ENCODE peak calls at places on chromosomes 6 and 20, in six cellular contexts. X is A549, S is NB4, V is endothelial cell of umbilical vein, K is K562, N is GM12878. W is an unnamed sample.

GRCh38 chr6:7268362-7269310 is 44.4 kb downstream of the SSR1 start:
- DNase-seq in X (no peak), S (no peak), V (no peak), K (no peak), N (no peak), W (no peak)

GRCh38 chr6:1117530-1118286 is 194.2 kb upstream of the FOXQ1 start:
- DNase-seq in N (no peak), K (no peak), X (no peak), V (no peak), S (no peak), W (peak; percentile 70)

GRCh38 chr6:53112404-53112803 is 36.2 kb downstream of the GCM1 start:
- DNase-seq in V (no peak), S (no peak), N (no peak), X (peak; percentile 5), K (no peak), W (peak; percentile 85)

GRCh38 chr6:74764486-74764885 is 441.4 kb downstream of the COL12A1 start:
- DNase-seq in N (no peak), V (no peak), X (no peak), K (no peak), S (no peak), W (no peak)

GRCh38 chr6:129608886-129609540 is 101.0 kb downstream of the ARHGAP18 start:
- DNase-seq in S (no peak), K (no peak), V (no peak), N (no peak), X (no peak), W (no peak)

GRCh38 chr6:5659467-5659866 is 347.3 kb downstream of the NRN1 start:
- DNase-seq in K (no peak), V (no peak), X (no peak), N (no peak), S (no peak), W (no peak)

GRCh38 chr6:108484016-108484415 is 76.7 kb upstream of the FOXO3 start:
- DNase-seq in K (no peak), S (no peak), V (peak; percentile 46), N (no peak), X (no peak), W (no peak)

GRCh38 chr20:25584905-25585704 is at the start of gene NINL:
- DNase-seq in N (no peak), S (no peak), K (peak; percentile 24), V (peak; percentile 67), X (peak; percentile 85), W (peak; percentile 82)

GRCh38 chr20:39986231-39986904 is 702.7 kb downstream of the MAFB start:
- DNase-seq in V (no peak), S (no peak), N (no peak), X (peak; percentile 3), K (no peak), W (no peak)

GRCh38 chr20:57813870-57814269 is 104.1 kb upstream of the PMEPA1 start:
- DNase-seq in X (no peak), K (no peak), V (no peak), N (no peak), S (no peak), W (no peak)

GRCh38 chr6:81758221-81758620 is 5.7 kb upstream of the TENT5A start:
- DNase-seq in N (no peak), V (no peak), S (peak; percentile 76), X (no peak), K (no peak), W (no peak)

GRCh38 chr6:170205534-170206316 is 85.2 kb downstream of the DLL1 start:
- DNase-seq in X (no peak), V (no peak), N (no peak), S (no peak), K (no peak), W (no peak)

GRCh38 chr6:16799279-16800193 is 38.3 kb upstream of the ATXN1 start:
- DNase-seq in S (no peak), K (no peak), V (peak; percentile 7), X (peak; percentile 39), N (no peak), W (peak; percentile 74)

GRCh38 chr6:54050750-54051149 is 60.5 kb upstream of the MLIP start:
- DNase-seq in V (no peak), K (no peak), N (no peak), X (no peak), S (no peak), W (no peak)

GRCh38 chr6:15623282-15624116 is 39.3 kb downstream of the DTNBP1 start:
- DNase-seq in K (no peak), S (peak; percentile 58), V (peak; percentile 25), N (no peak), X (no peak), W (peak; percentile 10)

GRCh38 chr20:31543966-31544598 is 29.8 kb downstream of the HM13 start:
- DNase-seq in N (no peak), V (peak; percentile 20), K (no peak), S (no peak), X (peak; percentile 37), W (no peak)

GRCh38 chr6:4253604-4254211 is 118.3 kb upstream of the ECI2 start:
- DNase-seq in X (peak; percentile 13), S (no peak), K (no peak), N (no peak), V (peak; percentile 96), W (peak; percentile 20)

GRCh38 chr6:101605874-101606273 is 212.4 kb downstream of the GRIK2 start:
- DNase-seq in X (peak; percentile 4), V (no peak), S (no peak), N (peak; percentile 3), K (no peak), W (no peak)

GRCh38 chr6:127222418-127222817 is 44.2 kb upstream of the RNF146 start:
- DNase-seq in N (no peak), X (no peak), V (no peak), K (no peak), S (no peak), W (no peak)

GRCh38 chr20:17859002-17859615 is 109.5 kb downstream of the SNX5 start:
- DNase-seq in K (no peak), X (no peak), N (peak; percentile 45), S (no peak), V (no peak), W (peak; percentile 99)

GRCh38 chr6:84282566-84282965 is 55.1 kb upstream of the CEP162 start:
- DNase-seq in X (no peak), N (no peak), S (no peak), V (peak; percentile 30), K (no peak), W (no peak)

GRCh38 chr6:46104209-46104608 is 25.6 kb upstream of the ENPP4 start:
- DNase-seq in S (no peak), N (peak; percentile 21), V (no peak), K (no peak), X (no peak), W (no peak)

GRCh38 chr6:26187981-26188635 is 100.9 kb downstream of the HFE start:
- DNase-seq in S (peak; percentile 91), V (no peak), N (no peak), X (peak; percentile 63), K (peak; percentile 52), W (peak; percentile 76)

GRCh38 chr6:56549014-56549413 is 93.7 kb downstream of the DST start:
- DNase-seq in K (no peak), N (no peak), X (no peak), V (peak; percentile 64), S (no peak), W (no peak)

GRCh38 chr20:4026093-4026601 is 10.8 kb upstream of the RNF24 start:
- DNase-seq in V (peak; percentile 61), X (no peak), N (no peak), S (peak; percentile 48), K (peak; percentile 59), W (peak; percentile 29)

GRCh38 chr6:307874-308273 is 15.6 kb downstream of the DUSP22 start:
- DNase-seq in S (no peak), K (no peak), X (no peak), N (no peak), V (no peak), W (no peak)

GRCh38 chr20:50260480-50261221 is 70.0 kb downstream of the CEBPB start:
- DNase-seq in S (peak; percentile 74), N (no peak), V (no peak), X (no peak), K (peak; percentile 38), W (no peak)

GRCh38 chr20:50144362-50144761 is 9.2 kb downstream of the PEDS1 start:
- DNase-seq in X (peak; percentile 89), K (no peak), V (peak; percentile 40), N (no peak), S (peak; percentile 91), W (peak; percentile 81)

DNA sequence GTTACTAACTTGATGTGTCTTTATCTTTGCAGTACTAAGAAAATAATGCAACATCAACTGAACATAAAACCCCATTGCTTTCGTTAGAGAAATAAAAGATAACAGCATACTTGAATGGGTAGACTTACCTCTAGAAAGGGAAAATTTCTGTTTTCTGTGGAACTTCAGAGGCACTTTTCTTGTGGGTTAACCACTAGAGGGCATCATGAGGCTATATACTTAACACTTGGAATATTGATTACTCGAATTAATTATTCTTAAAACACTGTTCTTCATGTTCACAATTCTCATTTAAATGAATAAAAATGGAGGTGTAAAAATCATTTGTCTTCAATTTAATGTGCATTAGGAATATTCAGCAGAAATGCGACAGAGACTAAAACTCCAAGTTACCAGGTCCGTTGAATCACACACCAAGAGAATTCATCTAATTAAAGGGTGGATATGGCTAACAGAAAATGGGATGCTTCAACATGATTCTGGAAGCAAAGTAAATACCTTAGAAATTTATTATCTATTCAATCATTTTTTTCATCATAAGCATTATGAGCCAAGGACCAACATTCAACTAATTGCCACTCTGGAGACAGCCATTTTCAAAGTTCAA is 330.8 kb upstream of the PREP start:
- DNase-seq in S (peak; percentile 58), X (peak; percentile 18), V (peak; percentile 13), K (peak; percentile 18), N (no peak), W (peak; percentile 5)
- TF ChIP-seq MYC in S (no peak), X (no peak), V (no peak), K (no peak), N (no peak), W (no peak)

GRCh38 chr20:35885212-35885611 is 69.1 kb downstream of the SCAND1 start:
- DNase-seq in S (no peak), N (no peak), X (no peak), V (no peak), K (no peak), W (no peak)
- TF ChIP-seq MYC in S (no peak), N (no peak), X (no peak), V (no peak), K (no peak), W (no peak)

GRCh38 chr6:147434508-147434907 is 74.0 kb upstream of the SAMD5 start:
- DNase-seq in K (no peak), X (no peak), V (peak; percentile 8), S (no peak), N (no peak), W (no peak)
- TF ChIP-seq MYC in K (no peak), X (no peak), V (no peak), S (no peak), N (no peak), W (no peak)

GRCh38 chr6:156890627-156891300 is 113.6 kb downstream of the ARID1B start:
- DNase-seq in S (no peak), K (no peak), N (no peak), V (no peak), X (no peak), W (no peak)

GRCh38 chr6:156887623-156888269 is 110.6 kb downstream of the ARID1B start:
- DNase-seq in K (peak; percentile 56), S (no peak), V (no peak), N (no peak), X (no peak), W (no peak)

GRCh38 chr6:156889986-156890385 is 112.8 kb downstream of the ARID1B start:
- DNase-seq in N (no peak), V (no peak), X (no peak), K (no peak), S (no peak), W (no peak)

GRCh38 chr6:156886409-156886808 is 109.2 kb downstream of the ARID1B start:
- DNase-seq in V (peak; percentile 45), X (no peak), K (peak; percentile 57), N (no peak), S (peak; percentile 80), W (no peak)

GRCh38 chr6:156889469-156889868 is 112.3 kb downstream of the ARID1B start:
- DNase-seq in N (no peak), X (no peak), K (no peak), V (no peak), S (no peak), W (no peak)
- TF ChIP-seq MYC in N (no peak), X (no peak), K (no peak), V (no peak), S (no peak), W (no peak)

W was measured in HepG2.